ENCODE peak calls at places on chromosome 14, in eight cellular contexts. One of them, this sample, is unnamed.
A peak's percentile ranks its signal among the peaks of the same experiment; 100 is the strongest.

GRCh38 chr14:50231475-50232275 is at the start of gene SOS2:
- DNase-seq in left ventricle myocardium inferior: peak; percentile 90
- DNase-seq in Panc1: peak; percentile 18
- DNase-seq in heart left ventricle: peak; percentile 94
- DNase-seq in A549: peak; percentile 81
- DNase-seq in CD4-positive, alpha-beta memory T cell: peak; percentile 83
- DNase-seq in hepatocyte: peak; percentile 96
- DNase-seq in ascending aorta: peak; percentile 94
- DNase-seq in this sample: peak; percentile 76

GRCh38 chr14:39050389-39050788 is 52.6 kb downstream of the SEC23A start:
- DNase-seq in Panc1: no peak
- DNase-seq in ascending aorta: no peak
- DNase-seq in hepatocyte: peak; percentile 53
- DNase-seq in A549: no peak
- DNase-seq in heart left ventricle: no peak
- DNase-seq in left ventricle myocardium inferior: no peak
- DNase-seq in CD4-positive, alpha-beta memory T cell: no peak
- DNase-seq in this sample: peak; percentile 34

GRCh38 chr14:21300892-21301291 is 21.0 kb downstream of the RPGRIP1 start:
- DNase-seq in hepatocyte: peak; percentile 37
- DNase-seq in CD4-positive, alpha-beta memory T cell: peak; percentile 12
- DNase-seq in Panc1: no peak
- DNase-seq in A549: no peak
- DNase-seq in heart left ventricle: peak; percentile 46
- DNase-seq in left ventricle myocardium inferior: peak; percentile 24
- DNase-seq in ascending aorta: no peak
- DNase-seq in this sample: no peak

GRCh38 chr14:95834491-95834890 is 42.1 kb upstream of the TUNAR start:
- DNase-seq in hepatocyte: no peak
- DNase-seq in ascending aorta: no peak
- DNase-seq in CD4-positive, alpha-beta memory T cell: no peak
- DNase-seq in Panc1: no peak
- DNase-seq in heart left ventricle: no peak
- DNase-seq in A549: no peak
- DNase-seq in left ventricle myocardium inferior: no peak
- DNase-seq in this sample: no peak

GRCh38 chr14:77307099-77307496 is 13.6 kb downstream of the POMT2 start:
- DNase-seq in heart left ventricle: no peak
- DNase-seq in A549: no peak
- DNase-seq in ascending aorta: no peak
- DNase-seq in hepatocyte: peak; percentile 37
- DNase-seq in left ventricle myocardium inferior: no peak
- DNase-seq in CD4-positive, alpha-beta memory T cell: no peak
- DNase-seq in Panc1: no peak
- DNase-seq in this sample: peak; percentile 32

GRCh38 chr14:64741200-64741599 is 37.0 kb downstream of the PLEKHG3 start:
- DNase-seq in hepatocyte: no peak
- DNase-seq in left ventricle myocardium inferior: no peak
- DNase-seq in CD4-positive, alpha-beta memory T cell: no peak
- DNase-seq in Panc1: no peak
- DNase-seq in ascending aorta: no peak
- DNase-seq in A549: no peak
- DNase-seq in heart left ventricle: no peak
- DNase-seq in this sample: no peak

GRCh38 chr14:41873379-41874034 is 266.8 kb downstream of the LRFN5 start:
- DNase-seq in ascending aorta: no peak
- DNase-seq in CD4-positive, alpha-beta memory T cell: no peak
- DNase-seq in left ventricle myocardium inferior: no peak
- DNase-seq in A549: no peak
- DNase-seq in heart left ventricle: no peak
- DNase-seq in Panc1: no peak
- DNase-seq in hepatocyte: no peak
- DNase-seq in this sample: peak; percentile 25

GRCh38 chr14:96965885-96966595 is 168.9 kb downstream of the VRK1 start:
- DNase-seq in CD4-positive, alpha-beta memory T cell: no peak
- DNase-seq in left ventricle myocardium inferior: no peak
- DNase-seq in A549: no peak
- DNase-seq in hepatocyte: no peak
- DNase-seq in Panc1: no peak
- DNase-seq in heart left ventricle: no peak
- DNase-seq in ascending aorta: no peak
- DNase-seq in this sample: no peak

GRCh38 chr14:26448181-26448855 is 149.5 kb downstream of the NOVA1 start:
- DNase-seq in A549: no peak
- DNase-seq in heart left ventricle: no peak
- DNase-seq in Panc1: no peak
- DNase-seq in CD4-positive, alpha-beta memory T cell: no peak
- DNase-seq in ascending aorta: no peak
- DNase-seq in left ventricle myocardium inferior: no peak
- DNase-seq in hepatocyte: no peak
- DNase-seq in this sample: no peak

GRCh38 chr14:65185859-65186258 is 83.5 kb upstream of the MAX start:
- DNase-seq in hepatocyte: no peak
- DNase-seq in left ventricle myocardium inferior: no peak
- DNase-seq in CD4-positive, alpha-beta memory T cell: no peak
- DNase-seq in Panc1: no peak
- DNase-seq in heart left ventricle: no peak
- DNase-seq in ascending aorta: no peak
- DNase-seq in A549: no peak
- DNase-seq in this sample: no peak

GRCh38 chr14:96225745-96226151 is 21.1 kb downstream of the BDKRB2 start:
- DNase-seq in ascending aorta: no peak
- DNase-seq in Panc1: no peak
- DNase-seq in A549: no peak
- DNase-seq in left ventricle myocardium inferior: peak; percentile 22
- DNase-seq in heart left ventricle: peak; percentile 39
- DNase-seq in CD4-positive, alpha-beta memory T cell: no peak
- DNase-seq in hepatocyte: peak; percentile 61
- DNase-seq in this sample: peak; percentile 79

GRCh38 chr14:51082394-51082793 is 12.5 kb downstream of the TRIM9 start:
- DNase-seq in A549: no peak
- DNase-seq in hepatocyte: no peak
- DNase-seq in Panc1: no peak
- DNase-seq in heart left ventricle: no peak
- DNase-seq in left ventricle myocardium inferior: no peak
- DNase-seq in CD4-positive, alpha-beta memory T cell: no peak
- DNase-seq in ascending aorta: no peak
- DNase-seq in this sample: peak; percentile 65

GRCh38 chr14:96574633-96575191 is 72.5 kb downstream of the PAPOLA start:
- DNase-seq in heart left ventricle: no peak
- DNase-seq in ascending aorta: no peak
- DNase-seq in hepatocyte: no peak
- DNase-seq in CD4-positive, alpha-beta memory T cell: no peak
- DNase-seq in Panc1: no peak
- DNase-seq in left ventricle myocardium inferior: no peak
- DNase-seq in A549: no peak
- DNase-seq in this sample: peak; percentile 92

GRCh38 chr14:105060751-105061427 is 4.3 kb downstream of the GPR132 start:
- DNase-seq in ascending aorta: no peak
- DNase-seq in CD4-positive, alpha-beta memory T cell: peak; percentile 43
- DNase-seq in hepatocyte: peak; percentile 25
- DNase-seq in heart left ventricle: peak; percentile 67
- DNase-seq in Panc1: no peak
- DNase-seq in left ventricle myocardium inferior: peak; percentile 55
- DNase-seq in A549: no peak
- DNase-seq in this sample: no peak

GRCh38 chr14:105062048-105062433 is 3.2 kb downstream of the GPR132 start:
- DNase-seq in CD4-positive, alpha-beta memory T cell: no peak
- DNase-seq in left ventricle myocardium inferior: no peak
- DNase-seq in heart left ventricle: no peak
- DNase-seq in hepatocyte: no peak
- DNase-seq in A549: no peak
- DNase-seq in Panc1: no peak
- DNase-seq in ascending aorta: no peak
- DNase-seq in this sample: no peak

GRCh38 chr14:105059917-105060565 is 5.2 kb downstream of the GPR132 start:
- DNase-seq in Panc1: no peak
- DNase-seq in left ventricle myocardium inferior: no peak
- DNase-seq in hepatocyte: no peak
- DNase-seq in A549: no peak
- DNase-seq in CD4-positive, alpha-beta memory T cell: no peak
- DNase-seq in ascending aorta: no peak
- DNase-seq in heart left ventricle: no peak
- DNase-seq in this sample: no peak

GRCh38 chr14:105063041-105063440 is 2.2 kb downstream of the GPR132 start:
- DNase-seq in heart left ventricle: no peak
- DNase-seq in CD4-positive, alpha-beta memory T cell: no peak
- DNase-seq in left ventricle myocardium inferior: no peak
- DNase-seq in Panc1: no peak
- DNase-seq in hepatocyte: no peak
- DNase-seq in A549: no peak
- DNase-seq in ascending aorta: no peak
- DNase-seq in this sample: no peak

GRCh38 chr14:105061428-105062047 is 3.7 kb downstream of the GPR132 start:
- DNase-seq in left ventricle myocardium inferior: peak; percentile 70
- DNase-seq in A549: no peak
- DNase-seq in heart left ventricle: peak; percentile 84
- DNase-seq in CD4-positive, alpha-beta memory T cell: peak; percentile 43
- DNase-seq in hepatocyte: peak; percentile 3
- DNase-seq in Panc1: no peak
- DNase-seq in ascending aorta: no peak
- DNase-seq in this sample: no peak
- H3K4me3 ChIP-seq in left ventricle myocardium inferior: peak overlapping the region; percentile 51
- H3K4me3 ChIP-seq in A549: no peak overlapping the region
- H3K4me3 ChIP-seq in heart left ventricle: no peak overlapping the region
- H3K4me3 ChIP-seq in CD4-positive, alpha-beta memory T cell: peak overlapping the region; percentile 4
- H3K4me3 ChIP-seq in hepatocyte: no peak overlapping the region
- H3K4me3 ChIP-seq in Panc1: no peak overlapping the region
- H3K4me3 ChIP-seq in ascending aorta: peak overlapping the region; percentile 22
- H3K4me3 ChIP-seq in this sample: no peak overlapping the region

DNA sequence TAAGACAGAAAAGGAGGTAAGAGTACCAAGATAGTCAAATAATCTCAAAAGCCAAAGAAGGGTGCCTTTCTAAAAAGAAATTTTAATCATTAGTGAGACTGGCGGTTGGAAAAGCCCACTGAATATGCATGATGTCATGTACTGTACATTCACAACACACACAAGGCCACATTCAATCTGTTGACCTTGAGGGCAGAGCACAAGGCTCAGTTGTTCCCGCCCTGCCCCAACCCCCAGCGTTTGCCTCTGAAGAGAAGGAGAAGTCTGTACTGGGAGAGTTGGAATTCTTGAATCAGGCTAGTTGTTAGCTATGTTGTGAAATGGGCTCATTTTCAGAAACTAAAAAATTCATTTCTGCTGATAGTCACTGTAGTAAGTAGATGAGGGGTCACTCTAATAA is 50.2 kb upstream of the NID2 start:
- DNase-seq in hepatocyte: peak; percentile 24
- DNase-seq in A549: no peak
- DNase-seq in heart left ventricle: no peak
- DNase-seq in CD4-positive, alpha-beta memory T cell: no peak
- DNase-seq in left ventricle myocardium inferior: no peak
- DNase-seq in Panc1: no peak
- DNase-seq in ascending aorta: no peak
- DNase-seq in this sample: no peak
- H3K4me3 ChIP-seq in hepatocyte: no peak overlapping the region
- H3K4me3 ChIP-seq in A549: no peak overlapping the region
- H3K4me3 ChIP-seq in heart left ventricle: no peak overlapping the region
- H3K4me3 ChIP-seq in CD4-positive, alpha-beta memory T cell: no peak overlapping the region
- H3K4me3 ChIP-seq in left ventricle myocardium inferior: no peak overlapping the region
- H3K4me3 ChIP-seq in Panc1: no peak overlapping the region
- H3K4me3 ChIP-seq in ascending aorta: no peak overlapping the region
- H3K4me3 ChIP-seq in this sample: no peak overlapping the region

GRCh38 chr14:102777711-102778615 is 714 bp downstream of the TRAF3 start:
- DNase-seq in A549: no peak
- DNase-seq in ascending aorta: no peak
- DNase-seq in CD4-positive, alpha-beta memory T cell: peak; percentile 52
- DNase-seq in left ventricle myocardium inferior: peak; percentile 28
- DNase-seq in hepatocyte: peak; percentile 37
- DNase-seq in Panc1: no peak
- DNase-seq in heart left ventricle: peak; percentile 32
- DNase-seq in this sample: peak; percentile 47

GRCh38 chr14:102778616-102779351 is 1.5 kb downstream of the TRAF3 start:
- DNase-seq in left ventricle myocardium inferior: no peak
- DNase-seq in hepatocyte: no peak
- DNase-seq in A549: no peak
- DNase-seq in Panc1: no peak
- DNase-seq in heart left ventricle: no peak
- DNase-seq in ascending aorta: no peak
- DNase-seq in CD4-positive, alpha-beta memory T cell: no peak
- DNase-seq in this sample: peak; percentile 52

GRCh38 chr14:102774391-102775153 is 2.7 kb upstream of the TRAF3 start:
- DNase-seq in hepatocyte: peak; percentile 84
- DNase-seq in ascending aorta: no peak
- DNase-seq in A549: peak; percentile 86
- DNase-seq in heart left ventricle: no peak
- DNase-seq in left ventricle myocardium inferior: no peak
- DNase-seq in Panc1: no peak
- DNase-seq in CD4-positive, alpha-beta memory T cell: peak; percentile 85
- DNase-seq in this sample: peak; percentile 83

GRCh38 chr14:102776761-102777710 is at the start of gene TRAF3:
- DNase-seq in left ventricle myocardium inferior: peak; percentile 71
- DNase-seq in heart left ventricle: peak; percentile 79
- DNase-seq in ascending aorta: peak; percentile 74
- DNase-seq in CD4-positive, alpha-beta memory T cell: peak; percentile 91
- DNase-seq in hepatocyte: peak; percentile 88
- DNase-seq in A549: peak; percentile 81
- DNase-seq in Panc1: no peak
- DNase-seq in this sample: peak; percentile 72

DNA sequence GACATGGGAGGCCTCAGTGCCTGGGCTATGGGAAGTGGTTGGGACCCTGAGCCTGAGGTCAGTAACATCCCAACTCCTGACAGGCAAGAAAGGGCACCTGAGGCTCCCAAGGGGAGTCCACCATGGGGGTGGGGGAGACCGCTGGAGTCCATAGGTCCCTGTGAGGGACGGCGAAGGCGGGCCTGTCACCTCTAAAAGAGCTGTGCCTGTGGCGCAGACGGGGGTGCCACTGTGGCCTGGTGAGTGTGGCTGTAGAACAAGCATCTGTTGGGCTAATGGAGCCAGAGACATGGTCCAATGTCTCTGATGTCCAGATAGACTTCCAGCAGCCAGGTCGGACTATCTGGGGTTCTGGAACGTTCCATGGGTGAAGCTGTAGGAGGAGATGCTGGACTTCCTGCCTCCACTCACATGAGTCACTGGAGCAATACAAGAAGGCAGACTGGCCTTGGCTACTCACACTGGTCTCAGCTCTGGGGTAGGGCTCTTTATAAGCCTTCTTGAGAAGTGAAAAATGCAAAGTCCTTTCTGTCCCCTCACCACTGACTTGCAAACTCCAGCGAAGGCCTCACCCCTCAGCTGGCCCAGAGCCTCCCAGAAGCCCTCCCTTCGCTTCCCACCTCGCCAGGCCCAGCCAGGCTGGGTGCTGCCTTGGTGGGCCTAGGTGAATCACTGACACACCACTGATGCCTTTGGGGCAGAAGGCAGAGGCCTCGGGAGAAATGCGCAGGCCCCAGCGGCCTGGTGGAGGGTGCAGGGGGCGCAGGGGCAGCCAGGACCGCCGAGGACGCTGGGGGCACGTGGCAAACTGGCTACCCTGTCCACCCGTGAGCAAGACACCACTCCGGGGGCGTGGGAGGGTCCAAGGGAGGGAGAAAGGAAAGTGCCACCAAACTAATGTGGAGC is 1.1 kb upstream of the TRAF3 start:
- DNase-seq in A549: no peak
- DNase-seq in hepatocyte: peak; percentile 72
- DNase-seq in ascending aorta: no peak
- DNase-seq in heart left ventricle: no peak
- DNase-seq in Panc1: no peak
- DNase-seq in left ventricle myocardium inferior: no peak
- DNase-seq in CD4-positive, alpha-beta memory T cell: no peak
- DNase-seq in this sample: peak; percentile 73
- H3K4me3 ChIP-seq in A549: peak overlapping the region; percentile 96
- H3K4me3 ChIP-seq in hepatocyte: no peak overlapping the region
- H3K4me3 ChIP-seq in ascending aorta: no peak overlapping the region
- H3K4me3 ChIP-seq in heart left ventricle: peak overlapping the region; percentile 33
- H3K4me3 ChIP-seq in Panc1: no peak overlapping the region
- H3K4me3 ChIP-seq in left ventricle myocardium inferior: peak overlapping the region; percentile 49
- H3K4me3 ChIP-seq in CD4-positive, alpha-beta memory T cell: no peak overlapping the region
- H3K4me3 ChIP-seq in this sample: no peak overlapping the region

GRCh38 chr14:72925815-72926291 is 411 bp upstream of the DCAF4 start:
- DNase-seq in Panc1: no peak
- DNase-seq in CD4-positive, alpha-beta memory T cell: no peak
- DNase-seq in left ventricle myocardium inferior: no peak
- DNase-seq in heart left ventricle: no peak
- DNase-seq in ascending aorta: no peak
- DNase-seq in hepatocyte: no peak
- DNase-seq in A549: no peak
- DNase-seq in this sample: no peak
- H3K4me3 ChIP-seq in Panc1: peak overlapping the region; percentile 72
- H3K4me3 ChIP-seq in CD4-positive, alpha-beta memory T cell: peak overlapping the region; percentile 48
- H3K4me3 ChIP-seq in left ventricle myocardium inferior: peak overlapping the region; percentile 79
- H3K4me3 ChIP-seq in heart left ventricle: peak overlapping the region; percentile 77
- H3K4me3 ChIP-seq in ascending aorta: peak overlapping the region; percentile 91
- H3K4me3 ChIP-seq in hepatocyte: peak overlapping the region; percentile 22
- H3K4me3 ChIP-seq in A549: peak overlapping the region; percentile 67
- H3K4me3 ChIP-seq in this sample: peak overlapping the region; percentile 76

This sample was measured in fibroblast of the aortic adventitia.